ENCODE peak calls at places on chromosome 4, in nine cellular contexts. One of them, this sample, is unnamed.

GRCh38 chr4:152273343-152273742 is 262.5 kb downstream of the FBXW7 start:
- DNase-seq in stimulated activated CD4-positive, alpha-beta T cell treated with anti-CD3 and anti-CD28 coated beads, Interleukin-12 subunit alpha, Interleukin-12 subunit beta, amount 100 ng/mL, for 24 hours: no peak
- DNase-seq in ELF-1: peak
- DNase-seq in MCF 10A: peak
- DNase-seq in effector CD4-positive, alpha-beta T cell: no peak
- DNase-seq in AG10803: no peak
- DNase-seq in Right ventricle myocardium superior: no peak
- DNase-seq in upper lobe of right lung: no peak
- DNase-seq in HTR-8/SVneo: peak
- DNase-seq in this sample: no peak

GRCh38 chr4:109559625-109559982 is 442 bp upstream of the MCUB start:
- DNase-seq in HTR-8/SVneo: peak
- DNase-seq in AG10803: peak
- DNase-seq in Right ventricle myocardium superior: peak
- DNase-seq in MCF 10A: no peak
- DNase-seq in ELF-1: no peak
- DNase-seq in upper lobe of right lung: peak
- DNase-seq in effector CD4-positive, alpha-beta T cell: peak
- DNase-seq in stimulated activated CD4-positive, alpha-beta T cell treated with anti-CD3 and anti-CD28 coated beads, Interleukin-12 subunit alpha, Interleukin-12 subunit beta, amount 100 ng/mL, for 24 hours: peak
- DNase-seq in this sample: peak

GRCh38 chr4:7828926-7829325 is 110.7 kb downstream of the AFAP1 start:
- DNase-seq in HTR-8/SVneo: no peak
- DNase-seq in AG10803: peak
- DNase-seq in upper lobe of right lung: no peak
- DNase-seq in effector CD4-positive, alpha-beta T cell: no peak
- DNase-seq in MCF 10A: peak
- DNase-seq in stimulated activated CD4-positive, alpha-beta T cell treated with anti-CD3 and anti-CD28 coated beads, Interleukin-12 subunit alpha, Interleukin-12 subunit beta, amount 100 ng/mL, for 24 hours: no peak
- DNase-seq in ELF-1: no peak
- DNase-seq in Right ventricle myocardium superior: no peak
- DNase-seq in this sample: no peak

GRCh38 chr4:186851291-186852077 is 127.8 kb upstream of the FAT1 start:
- DNase-seq in stimulated activated CD4-positive, alpha-beta T cell treated with anti-CD3 and anti-CD28 coated beads, Interleukin-12 subunit alpha, Interleukin-12 subunit beta, amount 100 ng/mL, for 24 hours: no peak
- DNase-seq in HTR-8/SVneo: no peak
- DNase-seq in MCF 10A: no peak
- DNase-seq in ELF-1: no peak
- DNase-seq in Right ventricle myocardium superior: no peak
- DNase-seq in upper lobe of right lung: no peak
- DNase-seq in effector CD4-positive, alpha-beta T cell: no peak
- DNase-seq in AG10803: no peak
- DNase-seq in this sample: no peak

GRCh38 chr4:168199262-168199957 is 107.1 kb downstream of the ANXA10 start:
- DNase-seq in effector CD4-positive, alpha-beta T cell: no peak
- DNase-seq in upper lobe of right lung: no peak
- DNase-seq in HTR-8/SVneo: no peak
- DNase-seq in MCF 10A: no peak
- DNase-seq in AG10803: no peak
- DNase-seq in ELF-1: no peak
- DNase-seq in stimulated activated CD4-positive, alpha-beta T cell treated with anti-CD3 and anti-CD28 coated beads, Interleukin-12 subunit alpha, Interleukin-12 subunit beta, amount 100 ng/mL, for 24 hours: no peak
- DNase-seq in Right ventricle myocardium superior: no peak
- DNase-seq in this sample: peak

GRCh38 chr4:184287697-184288255 is 70.1 kb upstream of the ENPP6 start:
- DNase-seq in Right ventricle myocardium superior: no peak
- DNase-seq in upper lobe of right lung: no peak
- DNase-seq in MCF 10A: peak
- DNase-seq in HTR-8/SVneo: no peak
- DNase-seq in AG10803: peak
- DNase-seq in ELF-1: peak
- DNase-seq in stimulated activated CD4-positive, alpha-beta T cell treated with anti-CD3 and anti-CD28 coated beads, Interleukin-12 subunit alpha, Interleukin-12 subunit beta, amount 100 ng/mL, for 24 hours: no peak
- DNase-seq in effector CD4-positive, alpha-beta T cell: no peak
- DNase-seq in this sample: peak

GRCh38 chr4:176052744-176053143 is 12.9 kb upstream of the WDR17 start:
- DNase-seq in MCF 10A: no peak
- DNase-seq in Right ventricle myocardium superior: no peak
- DNase-seq in ELF-1: no peak
- DNase-seq in effector CD4-positive, alpha-beta T cell: no peak
- DNase-seq in stimulated activated CD4-positive, alpha-beta T cell treated with anti-CD3 and anti-CD28 coated beads, Interleukin-12 subunit alpha, Interleukin-12 subunit beta, amount 100 ng/mL, for 24 hours: no peak
- DNase-seq in HTR-8/SVneo: no peak
- DNase-seq in AG10803: no peak
- DNase-seq in upper lobe of right lung: no peak
- DNase-seq in this sample: no peak

GRCh38 chr4:112516401-112517066 is 554 bp upstream of the NEUROG2 start:
- DNase-seq in ELF-1: peak
- DNase-seq in AG10803: no peak
- DNase-seq in MCF 10A: no peak
- DNase-seq in upper lobe of right lung: no peak
- DNase-seq in Right ventricle myocardium superior: peak
- DNase-seq in effector CD4-positive, alpha-beta T cell: no peak
- DNase-seq in stimulated activated CD4-positive, alpha-beta T cell treated with anti-CD3 and anti-CD28 coated beads, Interleukin-12 subunit alpha, Interleukin-12 subunit beta, amount 100 ng/mL, for 24 hours: no peak
- DNase-seq in HTR-8/SVneo: no peak
- DNase-seq in this sample: peak

GRCh38 chr4:117699595-117699994 is 334.7 kb upstream of the NDST3 start:
- DNase-seq in ELF-1: no peak
- DNase-seq in Right ventricle myocardium superior: no peak
- DNase-seq in AG10803: no peak
- DNase-seq in stimulated activated CD4-positive, alpha-beta T cell treated with anti-CD3 and anti-CD28 coated beads, Interleukin-12 subunit alpha, Interleukin-12 subunit beta, amount 100 ng/mL, for 24 hours: no peak
- DNase-seq in effector CD4-positive, alpha-beta T cell: no peak
- DNase-seq in MCF 10A: no peak
- DNase-seq in upper lobe of right lung: no peak
- DNase-seq in HTR-8/SVneo: no peak
- DNase-seq in this sample: no peak